ENCODE peak calls at places on chromosomes 2 and 18, in four cellular contexts. C is epithelial cell of esophagus, O is Calu3, R is progenitor cell of endocrine pancreas. D is an unnamed sample.

GRCh38 chr18:23163786-23164583 is 28.7 kb downstream of the CABLES1 start:
- DNase-seq in C (no peak), O (no peak), R (no peak), D (no peak)

GRCh38 chr18:2982452-2983172 is 30.3 kb downstream of the LPIN2 start:
- DNase-seq in C (no peak), O (no peak), R (no peak), D (no peak)

GRCh38 chr2:71449343-71449742 is 4.0 kb upstream of the DYSF start:
- DNase-seq in C (no peak), O (no peak), R (no peak), D (no peak)

GRCh38 chr2:199629301-199629700 is 171.6 kb upstream of the SATB2 start:
- DNase-seq in C (no peak), O (no peak), R (no peak), D (no peak)

GRCh38 chr2:26940001-26940400 is 30.4 kb upstream of the MAPRE3 start:
- DNase-seq in C (no peak), O (no peak), R (no peak), D (no peak)

GRCh38 chr2:20427931-20428526 is 18.8 kb upstream of the RHOB start:
- DNase-seq in C (no peak), O (no peak), R (no peak), D (no peak)

GRCh38 chr2:106686814-106687213 is 199.2 kb downstream of the ST6GAL2 start:
- DNase-seq in C (no peak), O (no peak), R (no peak), D (no peak)

GRCh38 chr2:28691774-28692281 is 59.8 kb upstream of the PPP1CB start:
- DNase-seq in C (no peak), O (no peak), R (no peak), D (no peak)

GRCh38 chr2:223688094-223688835 is 86.1 kb upstream of the SCG2 start:
- DNase-seq in C (no peak), O (no peak), R (no peak), D (no peak)

GRCh38 chr2:180314086-180314485 is 307.0 kb upstream of the CWC22 start:
- DNase-seq in C (no peak), O (no peak), R (no peak), D (no peak)

DNA sequence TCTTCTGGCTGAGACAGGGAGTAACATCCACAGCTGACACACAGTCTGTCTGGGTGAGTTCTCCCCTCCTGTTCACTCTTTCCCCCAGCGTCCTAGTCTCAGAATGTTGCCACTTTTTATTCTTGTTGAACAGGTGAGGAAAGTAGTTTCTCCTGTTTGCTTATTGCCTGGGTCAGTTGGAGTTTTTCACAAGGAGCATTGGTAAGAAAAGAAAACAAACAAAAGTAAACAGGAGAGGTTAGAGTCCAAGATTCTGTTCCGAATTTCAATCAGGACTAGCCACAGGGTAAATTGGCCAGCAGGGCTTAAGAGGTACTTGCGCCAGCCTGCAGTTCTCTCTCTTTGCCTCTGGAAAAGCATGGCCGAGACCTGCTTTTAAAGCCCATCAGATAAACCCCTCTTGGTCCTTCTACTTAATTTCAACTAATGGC is 255.0 kb upstream of the EPAS1 start:
- DNase-seq in C (no peak), O (no peak), R (no peak), D (no peak)
- TF ChIP-seq CTCF in C (no peak), O (no peak), R (peak; percentile 21), D (no peak)

DNA sequence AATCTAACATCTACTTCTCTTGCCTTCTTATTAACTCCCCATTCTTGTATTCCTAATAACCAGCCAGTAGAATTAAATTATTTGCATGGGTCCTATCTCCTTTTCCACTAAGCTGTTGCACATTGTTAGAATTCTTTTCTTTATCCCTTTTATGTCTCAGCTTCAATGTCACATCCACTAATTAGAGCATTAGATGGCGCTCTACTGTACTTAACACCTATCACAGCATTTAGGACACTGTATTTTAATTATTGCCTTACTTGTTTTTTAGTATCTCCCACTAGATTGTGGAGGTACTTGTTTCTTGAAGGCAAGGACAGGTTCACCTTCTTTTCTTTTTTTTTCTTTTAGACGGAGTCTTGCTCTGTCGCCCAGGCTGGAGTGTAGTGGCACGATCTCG is 3.8 kb downstream of the LIPT1 start:
- DNase-seq in C (no peak), O (no peak), R (no peak), D (no peak)
- TF ChIP-seq CTCF in C (no peak), O (no peak), R (no peak), D (peak; percentile 26)

GRCh38 chr2:10817413-10817812 is 4.8 kb upstream of the PDIA6 start:
- DNase-seq in C (peak; percentile 27), O (peak; percentile 53), R (no peak), D (no peak)
- TF ChIP-seq CTCF in C (peak; percentile 34), O (peak; percentile 12), R (peak; percentile 56), D (no peak)

GRCh38 chr2:133955174-133955573 is 298.7 kb upstream of the MGAT5 start:
- DNase-seq in C (no peak), O (no peak), R (no peak), D (no peak)

GRCh38 chr2:133954636-133955035 is 299.2 kb upstream of the MGAT5 start:
- DNase-seq in C (no peak), O (no peak), R (no peak), D (no peak)

GRCh38 chr2:133956434-133956935 is 297.4 kb upstream of the MGAT5 start:
- DNase-seq in C (no peak), O (no peak), R (no peak), D (no peak)

GRCh38 chr2:133957724-133958123 is 296.1 kb upstream of the MGAT5 start:
- DNase-seq in C (no peak), O (no peak), R (no peak), D (no peak)

DNA sequence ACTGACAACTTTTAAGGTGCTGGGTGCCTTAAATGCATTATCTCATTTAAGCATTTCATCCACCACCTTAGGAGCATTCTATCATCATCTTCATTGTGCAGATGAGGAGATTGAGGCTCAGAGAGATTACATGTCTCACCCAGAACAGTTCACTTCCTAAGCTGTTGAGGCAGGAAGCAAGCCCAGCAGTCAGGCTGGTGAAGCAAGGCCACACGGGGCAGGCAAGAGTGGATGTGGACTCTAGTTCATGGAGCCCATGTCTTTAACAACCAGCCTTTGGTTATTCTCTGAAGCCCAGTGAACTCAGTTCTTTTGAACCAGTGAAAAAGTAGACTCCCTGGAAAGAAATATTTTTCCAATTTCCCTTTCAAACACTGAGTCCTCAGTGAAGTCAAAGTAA is 294.8 kb upstream of the MGAT5 start:
- DNase-seq in C (no peak), O (no peak), R (no peak), D (no peak)
- TF ChIP-seq CTCF in C (no peak), O (no peak), R (no peak), D (no peak)

GRCh38 chr18:62066121-62066818 is 120.6 kb downstream of the PIGN start:
- DNase-seq in C (no peak), O (no peak), R (no peak), D (no peak)
- TF ChIP-seq CTCF in C (no peak), O (no peak), R (no peak), D (no peak)

DNA sequence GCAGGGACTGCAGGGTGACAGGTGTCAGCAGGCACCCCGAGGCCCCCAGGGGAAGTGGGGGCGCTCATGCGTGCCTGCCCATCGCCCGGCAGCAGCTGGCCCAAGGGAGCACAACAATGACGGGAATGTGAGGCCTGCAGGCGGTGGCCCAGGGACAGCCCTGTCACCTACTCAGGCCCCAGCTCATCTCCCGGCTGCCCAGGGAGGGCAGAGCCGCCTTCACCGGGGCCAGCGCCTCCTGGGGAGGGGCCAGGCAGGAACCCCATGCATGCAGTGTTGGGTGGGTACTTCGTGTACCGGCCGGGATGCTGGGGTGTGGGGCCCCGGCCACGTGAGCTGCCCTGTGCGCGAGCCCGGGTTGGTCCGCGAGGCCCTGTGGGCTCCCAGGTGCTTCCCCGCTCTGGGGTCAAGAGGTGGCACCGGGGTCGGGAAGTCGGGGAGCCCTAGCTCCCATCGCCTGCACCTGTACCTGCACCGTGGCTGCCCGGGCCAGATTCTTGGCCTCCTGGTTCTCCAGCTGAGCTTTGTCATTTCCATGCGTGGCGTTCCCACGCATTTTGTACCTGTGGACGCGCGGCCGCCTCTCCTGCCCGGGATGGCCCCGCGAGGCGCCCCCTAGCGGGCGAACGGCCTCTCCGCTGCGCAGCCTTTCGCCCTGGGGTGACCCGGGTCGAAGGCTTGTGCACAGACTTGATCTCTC is 823 bp downstream of the KLHL30 start:
- DNase-seq in C (no peak), O (no peak), R (no peak), D (peak; percentile 67)
- TF ChIP-seq CTCF in C (no peak), O (peak; percentile 64), R (peak; percentile 62), D (peak; percentile 72)

GRCh38 chr2:158754303-158754611 is 40.9 kb upstream of the DAPL1 start:
- DNase-seq in C (no peak), O (no peak), R (no peak), D (no peak)
- TF ChIP-seq CTCF in C (no peak), O (peak; percentile 15), R (no peak), D (peak; percentile 6)

GRCh38 chr2:73259704-73260337 is 24.5 kb downstream of the FBXO41 start:
- DNase-seq in C (no peak), O (no peak), R (no peak), D (no peak)

GRCh38 chr2:73258913-73259215 is 24.8 kb downstream of the CCT7 start:
- DNase-seq in C (no peak), O (no peak), R (no peak), D (no peak)

GRCh38 chr2:73259276-73259675 is 25.0 kb downstream of the FBXO41 start:
- DNase-seq in C (no peak), O (no peak), R (no peak), D (no peak)

GRCh38 chr2:73262108-73262651 is 22.1 kb downstream of the FBXO41 start:
- DNase-seq in C (no peak), O (no peak), R (no peak), D (no peak)

GRCh38 chr2:73260338-73260984 is 23.8 kb downstream of the FBXO41 start:
- DNase-seq in C (peak; percentile 67), O (peak; percentile 49), R (peak; percentile 44), D (no peak)
- TF ChIP-seq CTCF in C (peak; percentile 45), O (peak; percentile 56), R (peak; percentile 63), D (peak; percentile 37)